ENCODE peak calls at places on chromosomes 13 and 19, in six cellular contexts. O, Y, V, R, W and E are unnamed samples.

GRCh38 chr13:79679334-79679733 is 198.4 kb downstream of the NDFIP2 start:
- DNase-seq in O (peak), Y (no peak), V (peak), R (peak), W (peak), E (peak)

GRCh38 chr19:33622809-33623511 is 1.2 kb downstream of the CHST8 start:
- DNase-seq in O (peak), Y (no peak), V (no peak), R (no peak), W (no peak), E (no peak)

GRCh38 chr13:81275666-81276258 is 934.8 kb upstream of the SPRY2 start:
- DNase-seq in O (peak), Y (no peak), V (no peak), R (no peak), W (no peak), E (no peak)

GRCh38 chr13:95391325-95391724 is 90.1 kb upstream of the ABCC4 start:
- DNase-seq in O (no peak), Y (no peak), V (no peak), R (no peak), W (no peak), E (no peak)

GRCh38 chr13:68190826-68191225 is 960.7 kb upstream of the PCDH9 start:
- DNase-seq in O (no peak), Y (no peak), V (peak), R (peak), W (peak), E (no peak)

GRCh38 chr13:71760226-71760591 is 106.8 kb downstream of the DACH1 start:
- DNase-seq in O (no peak), Y (no peak), V (no peak), R (no peak), W (no peak), E (no peak)

GRCh38 chr19:50198431-50199253 is 4.8 kb upstream of the MYH14 start:
- DNase-seq in O (no peak), Y (no peak), V (no peak), R (no peak), W (no peak), E (no peak)

GRCh38 chr13:109162248-109163051 is 533.0 kb downstream of the MYO16 start:
- DNase-seq in O (no peak), Y (peak), V (no peak), R (no peak), W (no peak), E (no peak)

GRCh38 chr19:41437944-41438574 is 1.7 kb downstream of the DMAC2 start:
- DNase-seq in O (no peak), Y (no peak), V (no peak), R (no peak), W (no peak), E (no peak)

GRCh38 chr13:24834902-24835510 is 71.0 kb downstream of the RNF17 start:
- DNase-seq in O (no peak), Y (no peak), V (no peak), R (no peak), W (no peak), E (no peak)

GRCh38 chr13:48708764-48709163 is 55.0 kb downstream of the CYSLTR2 start:
- DNase-seq in O (no peak), Y (no peak), V (no peak), R (no peak), W (no peak), E (no peak)

GRCh38 chr13:80274643-80275042 is 66.3 kb downstream of the SPRY2 start:
- DNase-seq in O (no peak), Y (no peak), V (no peak), R (no peak), W (no peak), E (no peak)

GRCh38 chr19:35309481-35310279 is 17.7 kb downstream of the MAG start:
- DNase-seq in O (no peak), Y (no peak), V (peak), R (no peak), W (no peak), E (no peak)

GRCh38 chr13:49235856-49236431 is 11.8 kb upstream of the CDADC1 start:
- DNase-seq in O (no peak), Y (no peak), V (no peak), R (no peak), W (no peak), E (no peak)

GRCh38 chr19:39247701-39248664 is 673 bp downstream of the IFNL4 start:
- DNase-seq in O (peak), Y (no peak), V (no peak), R (no peak), W (no peak), E (no peak)

GRCh38 chr19:6412111-6412999 is 12.3 kb downstream of the KHSRP start:
- DNase-seq in O (peak), Y (no peak), V (peak), R (peak), W (peak), E (no peak)

GRCh38 chr13:109274188-109274821 is 512.1 kb downstream of the IRS2 start:
- DNase-seq in O (peak), Y (no peak), V (no peak), R (peak), W (no peak), E (no peak)

GRCh38 chr19:42528354-42529247 is at the start of gene CEACAM1:
- DNase-seq in O (no peak), Y (no peak), V (peak), R (no peak), W (no peak), E (no peak)

GRCh38 chr19:18915639-18916038 is 3.5 kb downstream of the COPE start:
- DNase-seq in O (peak), Y (no peak), V (peak), R (peak), W (peak), E (no peak)

GRCh38 chr13:36778083-36778671 is 40.8 kb upstream of the RFXAP start:
- DNase-seq in O (peak), Y (peak), V (peak), R (no peak), W (no peak), E (no peak)

GRCh38 chr13:80509264-80509663 is 168.3 kb upstream of the SPRY2 start:
- DNase-seq in O (no peak), Y (no peak), V (no peak), R (no peak), W (no peak), E (no peak)

GRCh38 chr19:27738569-27739193 is 1474.3 kb downstream of the UQCRFS1 start:
- DNase-seq in O (no peak), Y (no peak), V (no peak), R (no peak), W (no peak), E (no peak)

GRCh38 chr19:10760268-10760944 is 42.5 kb downstream of the DNM2 start:
- DNase-seq in O (no peak), Y (no peak), V (no peak), R (no peak), W (peak), E (no peak)

GRCh38 chr13:27283906-27284523 is 13.4 kb downstream of the RASL11A start:
- DNase-seq in O (no peak), Y (no peak), V (no peak), R (peak), W (peak), E (no peak)

GRCh38 chr13:51643882-51644281 is 59.6 kb downstream of the WDFY2 start:
- DNase-seq in O (no peak), Y (no peak), V (peak), R (peak), W (peak), E (no peak)

GRCh38 chr19:23440207-23440606 is 44.9 kb upstream of the ZNF91 start:
- DNase-seq in O (peak), Y (no peak), V (no peak), R (peak), W (no peak), E (no peak)

GRCh38 chr13:78587395-78587794 is 16.0 kb downstream of the POU4F1 start:
- DNase-seq in O (no peak), Y (no peak), V (no peak), R (no peak), W (no peak), E (no peak)

GRCh38 chr13:79662882-79663281 is 181.9 kb downstream of the NDFIP2 start:
- DNase-seq in O (peak), Y (no peak), V (no peak), R (peak), W (no peak), E (no peak)

GRCh38 chr13:32940601-32941000 is 75.6 kb upstream of the KL start:
- DNase-seq in O (no peak), Y (no peak), V (no peak), R (no peak), W (no peak), E (no peak)

GRCh38 chr19:18939922-18940775 is 868 bp downstream of the HOMER3 start:
- DNase-seq in O (peak), Y (no peak), V (no peak), R (no peak), W (no peak), E (no peak)

GRCh38 chr19:32870981-32871451 is 1.4 kb upstream of the SLC7A9 start:
- DNase-seq in O (no peak), Y (no peak), V (peak), R (no peak), W (no peak), E (no peak)

GRCh38 chr19:3154957-3155736 is 19.3 kb downstream of the GNA15 start:
- DNase-seq in O (no peak), Y (peak), V (peak), R (peak), W (peak), E (no peak)

GRCh38 chr19:35202722-35203674 is 25.5 kb downstream of the FAM187B start:
- DNase-seq in O (peak), Y (no peak), V (no peak), R (no peak), W (no peak), E (no peak)

GRCh38 chr13:37651891-37652290 is 53.3 kb upstream of the POSTN start:
- DNase-seq in O (no peak), Y (no peak), V (no peak), R (no peak), W (no peak), E (no peak)

GRCh38 chr13:50244355-50244912 is 229.2 kb downstream of the KCNRG start:
- DNase-seq in O (no peak), Y (no peak), V (peak), R (no peak), W (no peak), E (no peak)

GRCh38 chr19:33727331-33728028 is 69.2 kb upstream of the KCTD15 start:
- DNase-seq in O (no peak), Y (no peak), V (no peak), R (no peak), W (no peak), E (no peak)

GRCh38 chr19:13212759-13213330 is 62.6 kb downstream of the IER2 start:
- DNase-seq in O (peak), Y (peak), V (peak), R (peak), W (peak), E (peak)

GRCh38 chr13:34849406-34849805 is 92.7 kb upstream of the NBEA start:
- DNase-seq in O (no peak), Y (no peak), V (no peak), R (no peak), W (no peak), E (no peak)

GRCh38 chr13:34853161-34853560 is 88.9 kb upstream of the NBEA start:
- DNase-seq in O (no peak), Y (no peak), V (no peak), R (no peak), W (no peak), E (no peak)

GRCh38 chr13:34842466-34842865 is 99.6 kb upstream of the NBEA start:
- DNase-seq in O (no peak), Y (peak), V (no peak), R (no peak), W (no peak), E (no peak)

GRCh38 chr13:34847751-34848150 is 94.3 kb upstream of the NBEA start:
- DNase-seq in O (peak), Y (no peak), V (no peak), R (no peak), W (no peak), E (no peak)
- TF ChIP-seq REST in O (no peak), Y (no peak), V (no peak), R (no peak), W (no peak), E (no peak)

DNA sequence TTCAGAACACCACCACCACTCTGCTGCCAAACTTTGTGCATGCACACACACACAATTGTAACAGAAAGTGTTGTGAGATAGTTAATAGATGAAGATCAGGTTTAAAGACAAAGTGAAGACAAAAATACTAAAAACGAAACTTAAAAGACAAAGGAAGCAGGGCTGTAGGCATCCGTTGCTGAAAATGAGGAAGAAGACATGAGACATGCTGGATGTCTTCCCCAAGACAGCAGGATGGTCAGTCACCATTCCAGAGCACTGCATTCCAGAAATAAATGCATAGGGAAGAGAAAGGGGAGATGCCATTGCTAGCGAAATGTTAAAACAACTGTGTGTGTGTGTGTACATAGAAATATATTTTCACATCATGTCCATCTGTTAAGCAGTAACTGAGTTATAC is 520.1 kb downstream of the SUCLA2 start:
- DNase-seq in O (peak), Y (no peak), V (no peak), R (no peak), W (no peak), E (no peak)
- H3K4me3 ChIP-seq in O (no peak), Y (no peak), V (no peak), R (no peak), W (no peak), E (no peak)

GRCh38 chr13:114096811-114097503 is 35.5 kb downstream of the RASA3 start:
- DNase-seq in O (no peak), Y (no peak), V (no peak), R (no peak), W (no peak), E (no peak)
- TF ChIP-seq REST in O (no peak), Y (no peak), V (no peak), R (no peak), W (no peak), E (no peak)

DNA sequence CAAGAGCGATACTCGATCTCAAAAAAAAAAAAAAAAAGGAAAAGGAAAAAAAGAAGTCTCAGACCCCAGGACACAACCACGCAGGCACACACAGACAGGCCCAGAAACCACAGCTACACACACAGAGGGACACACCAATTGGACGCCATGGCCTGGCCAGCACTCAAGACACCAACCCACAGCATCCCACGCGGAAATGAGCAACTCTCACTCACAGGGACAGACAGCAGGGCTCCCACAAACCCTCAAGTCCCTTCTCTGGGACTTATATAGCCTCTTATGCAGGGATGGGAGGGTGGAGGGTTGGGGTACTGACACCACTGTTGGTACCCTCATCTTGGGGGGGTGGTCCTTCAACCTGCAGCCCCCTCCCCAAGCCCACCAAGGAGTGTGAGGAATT is 5.9 kb downstream of the NOTCH3 start:
- DNase-seq in O (no peak), Y (no peak), V (no peak), R (no peak), W (no peak), E (no peak)
- H3K4me3 ChIP-seq in O (peak), Y (no peak), V (no peak), R (peak), W (peak), E (no peak)

GRCh38 chr13:66612983-66613382 is 617.2 kb downstream of the PCDH9 start:
- DNase-seq in O (peak), Y (no peak), V (no peak), R (no peak), W (no peak), E (no peak)

GRCh38 chr13:66623129-66623528 is 607.0 kb downstream of the PCDH9 start:
- DNase-seq in O (no peak), Y (no peak), V (no peak), R (no peak), W (no peak), E (no peak)

GRCh38 chr13:66618702-66619101 is 611.4 kb downstream of the PCDH9 start:
- DNase-seq in O (peak), Y (no peak), V (peak), R (peak), W (peak), E (no peak)

DNA sequence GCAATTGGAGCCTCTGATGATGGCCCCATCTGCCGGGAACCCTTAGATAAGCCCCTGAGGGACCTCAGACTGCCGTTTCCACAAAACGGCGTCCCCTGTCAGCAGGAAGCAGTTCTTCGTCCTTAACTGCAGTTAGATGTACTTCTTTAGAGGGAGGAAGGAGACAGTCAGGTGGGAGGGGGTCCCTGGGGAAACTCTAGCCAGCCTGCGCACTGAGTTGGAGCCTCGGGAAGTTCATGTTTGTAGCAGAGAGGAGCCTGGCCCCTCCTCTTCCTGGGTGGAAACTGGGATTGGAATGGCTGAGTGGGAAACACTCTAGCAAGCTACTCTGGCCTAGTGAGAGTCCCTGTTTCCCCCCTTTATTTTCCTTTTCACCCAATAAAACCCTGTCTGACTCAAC is 612.4 kb downstream of the PCDH9 start:
- DNase-seq in O (peak), Y (no peak), V (no peak), R (no peak), W (no peak), E (no peak)
- TF ChIP-seq REST in O (no peak), Y (no peak), V (no peak), R (no peak), W (no peak), E (no peak)

GRCh38 chr19:47446534-47447469 is 24.9 kb downstream of the SLC8A2 start:
- DNase-seq in O (peak), Y (no peak), V (no peak), R (peak), W (peak), E (no peak)

GRCh38 chr19:47445527-47445926 is 26.2 kb downstream of the SLC8A2 start:
- DNase-seq in O (no peak), Y (no peak), V (no peak), R (no peak), W (no peak), E (no peak)

GRCh38 chr19:47445937-47446402 is 25.7 kb downstream of the SLC8A2 start:
- DNase-seq in O (peak), Y (no peak), V (no peak), R (peak), W (no peak), E (no peak)

GRCh38 chr19:47443331-47443730 is 24.0 kb upstream of the MEIS3 start:
- DNase-seq in O (no peak), Y (no peak), V (no peak), R (no peak), W (no peak), E (no peak)

DNA sequence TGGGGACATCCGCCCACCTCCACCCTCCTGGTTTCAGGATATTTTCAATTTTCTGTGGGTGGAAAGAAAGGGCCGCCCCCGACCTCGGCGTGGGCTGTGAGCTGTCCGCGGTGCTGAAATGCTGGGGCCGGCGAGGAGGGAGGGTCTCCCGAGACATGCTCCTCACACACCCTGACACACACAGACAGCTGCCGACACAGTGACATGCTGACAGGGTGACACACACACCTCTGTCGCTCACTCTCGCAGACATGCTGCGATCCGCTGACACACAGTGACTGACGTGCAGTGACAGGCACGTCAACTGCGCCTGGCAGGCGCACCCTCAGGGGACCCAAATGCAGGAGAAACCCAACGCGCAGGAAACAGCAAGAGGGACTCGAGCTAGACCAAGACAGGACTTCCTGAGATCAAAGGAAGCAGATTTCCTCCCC is 25.1 kb upstream of the MEIS3 start:
- DNase-seq in O (peak), Y (no peak), V (no peak), R (no peak), W (no peak), E (no peak)
- H3K4me3 ChIP-seq in O (no peak), Y (no peak), V (no peak), R (no peak), W (no peak), E (no peak)

GRCh38 chr13:42355118-42355840 is 83.3 kb downstream of the AKAP11 start:
- DNase-seq in O (no peak), Y (no peak), V (no peak), R (no peak), W (no peak), E (no peak)
- TF ChIP-seq REST in O (no peak), Y (no peak), V (no peak), R (no peak), W (no peak), E (no peak)

GRCh38 chr13:39565036-39565949 is 37.7 kb downstream of the LHFPL6 start:
- DNase-seq in O (peak), Y (no peak), V (peak), R (peak), W (peak), E (peak)
- H3K4me3 ChIP-seq in O (no peak), Y (no peak), V (no peak), R (peak), W (no peak), E (peak)

DNA sequence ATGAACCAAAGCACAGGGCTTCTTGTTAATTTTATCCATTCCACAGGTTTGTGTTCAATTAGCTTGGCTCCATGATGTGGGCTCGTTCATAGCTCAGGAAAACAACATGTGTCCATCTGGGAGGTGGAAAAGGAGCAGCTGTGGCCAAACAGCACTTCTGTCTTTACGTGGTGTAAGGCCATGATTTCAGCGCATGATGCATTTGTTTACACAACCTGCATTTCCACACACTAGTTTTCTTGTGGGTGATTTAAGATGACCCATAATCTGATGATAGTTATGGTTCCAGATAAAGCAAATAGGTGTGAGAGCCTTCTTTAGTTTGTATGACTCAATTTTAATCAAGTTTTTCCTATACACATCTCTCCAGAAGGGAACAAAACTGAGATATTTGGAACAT is 101.7 kb downstream of the TNFRSF19 start:
- DNase-seq in O (no peak), Y (no peak), V (no peak), R (no peak), W (no peak), E (no peak)
- TF ChIP-seq REST in O (no peak), Y (no peak), V (no peak), R (no peak), W (no peak), E (no peak)

GRCh38 chr13:77328819-77329132 is 1.9 kb upstream of the MYCBP2 start:
- DNase-seq in O (no peak), Y (no peak), V (no peak), R (no peak), W (no peak), E (no peak)
- H3K4me3 ChIP-seq in O (peak), Y (peak), V (peak), R (peak), W (peak), E (peak)